ENCODE peak calls at places on chromosomes 11 and 22, in seven cellular contexts. V, B, F, W, E, A and Y are unnamed samples. For H3K4me1, the result is how much of the 10 kb centered on the place peaks cover.

GRCh38 chr11:4072668-4073285 is 21.8 kb upstream of the RRM1 start:
- DNase-seq in V (peak), B (peak), F (peak), W (peak), E (peak), A (no peak), Y (peak)

GRCh38 chr11:67265633-67266423 is 445 bp upstream of the GRK2 start:
- DNase-seq in V (no peak), B (peak), F (peak), W (peak), E (peak), A (peak), Y (peak)

GRCh38 chr11:8558436-8558835 is 35.6 kb downstream of the STK33 start:
- DNase-seq in V (no peak), B (no peak), F (no peak), W (no peak), E (no peak), A (no peak), Y (no peak)

GRCh38 chr11:75820636-75821035 is 5.6 kb downstream of the UVRAG start:
- DNase-seq in V (no peak), B (no peak), F (no peak), W (no peak), E (peak), A (no peak), Y (no peak)

GRCh38 chr11:99934008-99934407 is 753.1 kb upstream of the ARHGAP42 start:
- DNase-seq in V (no peak), B (no peak), F (no peak), W (no peak), E (peak), A (no peak), Y (no peak)

GRCh38 chr11:84384637-84385227 is 1098.6 kb upstream of the CCDC90B start:
- DNase-seq in V (peak), B (peak), F (peak), W (peak), E (peak), A (no peak), Y (peak)

GRCh38 chr11:121551463-121551862 is 98.7 kb upstream of the SORL1-AS1 start:
- DNase-seq in V (no peak), B (no peak), F (no peak), W (no peak), E (no peak), A (no peak), Y (no peak)

GRCh38 chr11:69440876-69441275 is 40.6 kb upstream of the LINC01488 start:
- DNase-seq in V (no peak), B (no peak), F (no peak), W (no peak), E (no peak), A (peak), Y (no peak)

GRCh38 chr11:124832571-124832970 is 32.4 kb upstream of the MSANTD2 start:
- DNase-seq in V (no peak), B (no peak), F (no peak), W (no peak), E (no peak), A (no peak), Y (no peak)

GRCh38 chr11:95512682-95513081 is 276.9 kb downstream of the FAM76B start:
- DNase-seq in V (peak), B (peak), F (no peak), W (no peak), E (peak), A (no peak), Y (peak)

GRCh38 chr11:102346456-102346747 is 612 bp upstream of the BIRC2 start:
- DNase-seq in V (no peak), B (no peak), F (no peak), W (no peak), E (no peak), A (no peak), Y (no peak)
- H3K4me1 ChIP-seq in V (under half), B (under half), F (under half), W (under half), E (under half), A (under half), Y (under half)

GRCh38 chr11:107250017-107250416 is 207.6 kb downstream of the CWF19L2 start:
- DNase-seq in V (no peak), B (no peak), F (no peak), W (no peak), E (no peak), A (no peak), Y (no peak)
- H3K27ac ChIP-seq in V (no peak), B (no peak), F (no peak), W (no peak), E (no peak), A (no peak), Y (no peak)

DNA sequence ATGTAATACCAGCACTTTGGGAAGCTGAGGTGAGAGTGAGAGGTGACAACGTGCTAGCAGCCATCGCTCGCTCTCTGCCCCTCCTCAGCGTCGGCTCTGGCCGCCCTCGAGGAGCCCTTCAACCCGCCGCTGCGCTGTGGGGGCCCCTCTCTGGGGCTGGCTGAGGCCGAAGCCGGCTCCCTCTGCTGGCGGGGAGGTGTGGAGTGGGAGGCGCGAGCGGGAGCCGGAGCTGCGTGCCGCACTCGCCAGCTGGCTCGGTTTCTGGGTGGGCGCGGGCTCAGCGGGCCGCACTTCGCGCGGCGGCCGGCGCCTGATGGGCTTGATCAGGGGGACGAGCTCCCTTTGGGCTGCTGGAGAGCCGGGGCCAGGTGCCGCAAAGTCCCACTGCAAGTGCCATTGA is 98.9 kb upstream of the UBASH3B start:
- DNase-seq in V (no peak), B (no peak), F (peak), W (no peak), E (peak), A (peak), Y (peak)
- TF ChIP-seq CTCF in V (peak), B (no peak), F (peak), W (no peak), E (peak), A (no peak), Y (no peak)

GRCh38 chr11:72737341-72737740 is 14.9 kb downstream of the ARAP1 start:
- DNase-seq in V (no peak), B (no peak), F (no peak), W (no peak), E (no peak), A (no peak), Y (no peak)

GRCh38 chr11:72732329-72732728 is 19.9 kb downstream of the ARAP1 start:
- DNase-seq in V (no peak), B (no peak), F (no peak), W (no peak), E (no peak), A (no peak), Y (no peak)

GRCh38 chr11:72736452-72737069 is 15.6 kb downstream of the ARAP1 start:
- DNase-seq in V (no peak), B (no peak), F (no peak), W (peak), E (peak), A (peak), Y (peak)

GRCh38 chr11:72738199-72739141 is 13.7 kb downstream of the ARAP1 start:
- DNase-seq in V (peak), B (no peak), F (no peak), W (no peak), E (peak), A (peak), Y (peak)

DNA sequence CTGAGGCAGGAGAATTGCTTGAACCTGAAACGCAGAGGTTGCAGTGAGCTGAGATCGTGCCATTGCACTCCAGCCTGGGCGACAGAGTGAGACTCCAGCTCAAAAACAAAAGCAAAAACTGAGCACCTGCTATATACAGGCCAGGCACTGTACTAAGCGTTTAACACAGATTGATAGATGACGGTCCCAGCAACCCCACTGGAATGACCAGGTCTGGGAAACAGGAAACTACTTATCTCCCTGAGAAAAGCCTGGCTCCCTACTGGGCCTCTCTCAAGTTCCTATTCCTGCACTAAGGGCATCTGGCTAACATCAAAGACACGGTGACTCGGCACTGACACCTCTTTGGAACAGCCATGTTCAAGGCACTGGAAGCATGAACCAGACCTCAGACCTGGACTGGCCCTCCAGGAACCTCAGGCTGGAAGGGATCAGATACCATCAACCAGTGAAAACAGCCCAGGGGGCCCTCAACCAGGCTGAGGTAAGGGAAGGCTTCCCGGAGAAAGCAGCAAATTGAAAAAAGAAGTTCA is 16.6 kb downstream of the ARAP1 start:
- DNase-seq in V (no peak), B (no peak), F (peak), W (no peak), E (peak), A (peak), Y (peak)
- H3K4me1 ChIP-seq in V (half or more), B (under half), F (under half), W (under half), E (under half), A (half or more), Y (half or more)

DNA sequence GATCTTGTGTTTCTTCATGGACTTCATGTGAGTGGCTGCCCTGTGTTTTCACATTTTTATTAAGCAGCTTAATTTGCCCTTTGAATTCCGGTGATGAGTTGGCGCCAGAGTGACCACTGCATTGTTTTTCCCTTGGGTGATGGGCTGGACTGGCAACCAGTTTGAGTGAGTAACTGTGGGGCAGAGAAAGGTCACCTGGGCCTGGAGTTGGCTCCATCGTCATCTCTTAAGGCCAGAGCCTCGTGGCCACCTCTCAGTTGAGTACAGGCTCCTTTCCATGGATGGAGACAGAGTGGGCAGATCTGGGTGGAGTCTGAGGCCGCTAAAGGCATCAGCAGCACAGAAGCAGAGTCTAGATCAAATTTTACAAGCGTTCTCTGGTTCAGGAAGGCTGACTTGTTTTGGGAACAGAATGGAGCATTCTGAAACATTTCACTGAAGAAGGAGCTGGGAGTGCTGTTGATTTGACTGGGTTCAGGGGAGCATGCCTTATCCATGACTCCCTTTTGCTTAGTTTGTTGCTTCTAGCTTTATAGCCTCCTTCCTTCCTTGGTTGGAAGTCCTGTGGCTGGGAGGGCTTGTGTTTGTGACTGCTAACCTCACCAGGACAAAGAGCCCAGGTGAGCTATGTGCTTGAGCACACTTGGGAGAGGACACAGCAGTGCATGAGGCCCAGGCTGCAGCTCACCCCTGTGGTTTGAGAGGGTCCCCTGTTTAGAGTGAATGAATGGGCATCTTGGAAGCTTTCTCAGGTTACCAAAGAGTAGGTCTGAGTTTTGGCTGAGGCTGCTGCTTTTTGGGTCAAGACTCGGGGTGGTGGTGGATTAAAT is 7.8 kb downstream of the BCR start:
- DNase-seq in V (no peak), B (no peak), F (no peak), W (no peak), E (no peak), A (no peak), Y (no peak)
- H3K27ac ChIP-seq in V (no peak), B (peak), F (no peak), W (no peak), E (no peak), A (no peak), Y (peak)

DNA sequence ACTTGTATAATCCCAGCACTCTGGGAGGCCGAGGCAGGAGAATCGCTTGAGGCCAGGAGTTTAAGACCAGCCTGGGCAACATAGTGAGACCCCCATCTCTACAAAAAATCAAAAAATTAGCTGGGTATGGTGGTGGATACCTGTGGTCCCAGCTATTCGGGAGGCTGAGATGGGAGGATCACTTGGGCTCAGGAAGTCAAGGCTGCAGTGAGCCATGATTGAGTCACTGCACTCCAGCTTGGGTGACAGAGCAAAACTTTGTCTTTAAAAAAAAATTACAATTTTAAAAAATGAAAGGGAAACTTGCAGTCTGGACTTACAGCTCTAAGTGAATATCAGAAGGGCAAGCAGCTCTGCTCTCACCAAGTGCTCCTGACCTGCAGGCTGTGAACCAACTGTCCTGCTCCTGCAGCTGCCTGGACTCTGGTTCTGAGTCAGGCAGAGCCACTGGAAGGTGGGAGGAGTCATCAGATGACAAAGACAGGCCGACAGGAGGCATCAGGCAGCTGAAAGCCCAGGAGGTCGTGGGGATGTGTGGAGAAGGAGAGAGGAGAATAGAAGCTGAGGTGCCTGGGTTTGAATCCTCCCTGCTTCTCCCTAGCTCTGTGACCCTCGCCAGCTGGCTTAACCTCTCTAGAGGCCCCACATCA is 9.6 kb downstream of the SMTNL1 start:
- DNase-seq in V (no peak), B (no peak), F (no peak), W (no peak), E (peak), A (no peak), Y (no peak)
- TF ChIP-seq CTCF in V (no peak), B (no peak), F (peak), W (no peak), E (peak), A (no peak), Y (no peak)

DNA sequence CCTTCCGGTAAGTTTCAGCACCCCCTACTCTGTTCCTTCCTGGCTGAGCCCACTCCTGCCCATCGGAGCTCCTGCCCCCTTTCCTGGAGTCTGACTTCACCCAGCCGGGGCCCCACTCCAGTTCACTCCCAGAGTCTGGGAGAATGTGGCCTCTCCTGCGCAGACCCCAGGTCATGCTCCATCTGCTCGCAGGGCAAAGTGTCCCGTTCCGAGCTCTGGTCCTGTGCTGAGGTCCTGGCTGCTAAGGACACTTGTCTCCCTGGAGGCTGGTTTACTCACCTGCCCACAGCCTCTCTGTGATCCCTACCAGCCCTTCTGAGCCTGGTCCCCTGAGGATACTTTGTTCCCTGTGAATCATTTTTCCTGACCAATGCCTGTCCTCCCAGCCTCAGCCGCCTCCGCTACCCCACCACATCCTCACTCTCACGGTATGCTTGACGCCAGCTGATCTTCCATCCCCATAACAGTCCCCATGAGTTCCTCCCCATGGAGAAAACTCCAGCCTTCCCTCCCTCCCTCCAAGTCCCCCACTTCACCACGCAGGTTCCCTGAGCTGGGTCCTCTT is 526 bp downstream of the IFITM10 start:
- DNase-seq in V (no peak), B (no peak), F (no peak), W (no peak), E (peak), A (peak), Y (no peak)
- H3K4me1 ChIP-seq in V (half or more), B (under half), F (under half), W (under half), E (under half), A (half or more), Y (under half)